ENCODE peak calls at places on chromosomes 3 and 15, in four cellular contexts. P is memory B cell, A is stomach, B is HT1080. O is an unnamed sample.

GRCh38 chr15:65423977-65424679 is 1.4 kb upstream of the IGDCC4 start:
- DNase-seq in P (no peak), A (no peak), B (peak; percentile 45), O (no peak)

GRCh38 chr15:63833246-63833696 is 477 bp downstream of the HERC1 start:
- DNase-seq in P (peak; percentile 34), A (peak; percentile 40), B (peak; percentile 7), O (peak; percentile 70)

GRCh38 chr3:71258116-71258515 is 325.4 kb downstream of the FOXP1 start:
- DNase-seq in P (no peak), A (no peak), B (peak; percentile 90), O (no peak)

GRCh38 chr3:196712514-196713413 is 587 bp downstream of the PIGX start:
- DNase-seq in P (no peak), A (peak; percentile 72), B (peak; percentile 49), O (peak; percentile 71)

GRCh38 chr15:64152507-64153387 is 1.2 kb downstream of the SNX22 start:
- DNase-seq in P (peak; percentile 53), A (no peak), B (no peak), O (no peak)

GRCh38 chr3:141249041-141249440 is 17.4 kb downstream of the PXYLP1 start:
- DNase-seq in P (no peak), A (no peak), B (no peak), O (no peak)

GRCh38 chr15:78056714-78057269 is 20.7 kb downstream of the TBC1D2B start:
- DNase-seq in P (peak; percentile 32), A (peak; percentile 43), B (peak; percentile 42), O (no peak)

GRCh38 chr3:101950985-101951733 is 101.8 kb downstream of the NFKBIZ start:
- DNase-seq in P (no peak), A (no peak), B (no peak), O (no peak)

GRCh38 chr15:85035980-85036379 is 54.3 kb downstream of the PDE8A start:
- DNase-seq in P (no peak), A (no peak), B (no peak), O (no peak)

GRCh38 chr3:66398228-66399025 is 102.4 kb downstream of the LRIG1 start:
- DNase-seq in P (no peak), A (no peak), B (peak; percentile 10), O (no peak)

GRCh38 chr3:193944161-193944884 is 191.6 kb upstream of the HES1 start:
- DNase-seq in P (no peak), A (no peak), B (no peak), O (no peak)

GRCh38 chr3:175869398-175869797 is 1010.3 kb downstream of the NAALADL2 start:
- DNase-seq in P (no peak), A (no peak), B (no peak), O (no peak)

GRCh38 chr15:58669108-58669507 is 80.4 kb downstream of the ADAM10 start:
- DNase-seq in P (no peak), A (no peak), B (no peak), O (no peak)

O was measured in Peyer's patch.